ENCODE peak calls at places on chromosomes 6 and 20, in eight cellular contexts. X, C, E, H, R, Y, J and B are unnamed samples.

GRCh38 chr6:129889580-129889979 is 28.5 kb upstream of the TMEM244 start:
- DNase-seq in H (no peak), X (no peak), C (no peak), Y (no peak), J (no peak), E (no peak), R (no peak), B (no peak)

GRCh38 chr6:39852324-39852723 is 60.1 kb downstream of the DAAM2 start:
- DNase-seq in X (no peak), R (no peak), J (no peak), H (no peak), Y (no peak), E (no peak), C (no peak), B (no peak)

GRCh38 chr20:25256226-25256859 is 8.5 kb downstream of the PYGB start:
- DNase-seq in Y (no peak), X (no peak), E (no peak), H (no peak), R (no peak), C (no peak), J (peak), B (no peak)

GRCh38 chr20:48970681-48971370 is 49.3 kb downstream of the ARFGEF2 start:
- DNase-seq in R (no peak), H (no peak), E (no peak), X (no peak), C (no peak), Y (no peak), J (no peak), B (no peak)

GRCh38 chr20:21936720-21937380 is 231.4 kb downstream of the PAX1 start:
- DNase-seq in H (no peak), X (no peak), R (no peak), C (no peak), J (no peak), Y (no peak), E (no peak), B (no peak)

GRCh38 chr20:56411759-56412472 is at the start of gene CASS4:
- DNase-seq in E (no peak), C (peak), H (peak), X (no peak), R (no peak), Y (no peak), J (no peak), B (no peak)

GRCh38 chr20:32068174-32068573 is 16.1 kb downstream of the HCK start:
- DNase-seq in Y (no peak), R (no peak), E (no peak), X (no peak), J (no peak), C (no peak), H (no peak), B (no peak)

GRCh38 chr6:27890351-27891299 is 21.6 kb downstream of the OR2B2 start:
- DNase-seq in R (peak), E (peak), Y (no peak), H (peak), J (no peak), X (peak), C (no peak), B (no peak)

GRCh38 chr6:28424163-28424562 is 19.1 kb downstream of the ZSCAN23 start:
- DNase-seq in C (no peak), Y (no peak), J (no peak), E (no peak), R (no peak), X (no peak), H (no peak), B (no peak)

GRCh38 chr6:166530211-166531045 is 56.0 kb downstream of the RAMACL start:
- DNase-seq in R (peak), E (no peak), X (no peak), H (no peak), C (no peak), J (no peak), Y (no peak), B (no peak)

GRCh38 chr6:163180874-163181541 is 233.5 kb upstream of the QKI start:
- DNase-seq in X (peak), E (no peak), C (peak), R (peak), Y (no peak), H (no peak), J (peak), B (peak)

GRCh38 chr20:35240914-35241293 is 14.4 kb downstream of the MMP24 start:
- DNase-seq in H (no peak), C (no peak), E (no peak), X (no peak), J (no peak), R (no peak), Y (no peak), B (no peak)

GRCh38 chr6:36817864-36818263 is 21.4 kb downstream of the CPNE5 start:
- DNase-seq in E (no peak), X (no peak), Y (no peak), J (no peak), H (no peak), R (no peak), C (no peak), B (no peak)

GRCh38 chr6:32208996-32209395 is 14.9 kb downstream of the NOTCH4 start:
- DNase-seq in X (no peak), J (no peak), E (no peak), R (no peak), H (no peak), C (no peak), Y (no peak), B (no peak)

GRCh38 chr20:24131684-24132083 is 143.1 kb upstream of the GGTLC1 start:
- DNase-seq in H (no peak), C (no peak), Y (no peak), R (no peak), J (no peak), E (no peak), X (no peak), B (no peak)
- H3K27ac ChIP-seq in H (no peak), C (no peak), Y (peak), R (no peak), J (no peak), E (no peak), X (no peak), B (no peak)

DNA sequence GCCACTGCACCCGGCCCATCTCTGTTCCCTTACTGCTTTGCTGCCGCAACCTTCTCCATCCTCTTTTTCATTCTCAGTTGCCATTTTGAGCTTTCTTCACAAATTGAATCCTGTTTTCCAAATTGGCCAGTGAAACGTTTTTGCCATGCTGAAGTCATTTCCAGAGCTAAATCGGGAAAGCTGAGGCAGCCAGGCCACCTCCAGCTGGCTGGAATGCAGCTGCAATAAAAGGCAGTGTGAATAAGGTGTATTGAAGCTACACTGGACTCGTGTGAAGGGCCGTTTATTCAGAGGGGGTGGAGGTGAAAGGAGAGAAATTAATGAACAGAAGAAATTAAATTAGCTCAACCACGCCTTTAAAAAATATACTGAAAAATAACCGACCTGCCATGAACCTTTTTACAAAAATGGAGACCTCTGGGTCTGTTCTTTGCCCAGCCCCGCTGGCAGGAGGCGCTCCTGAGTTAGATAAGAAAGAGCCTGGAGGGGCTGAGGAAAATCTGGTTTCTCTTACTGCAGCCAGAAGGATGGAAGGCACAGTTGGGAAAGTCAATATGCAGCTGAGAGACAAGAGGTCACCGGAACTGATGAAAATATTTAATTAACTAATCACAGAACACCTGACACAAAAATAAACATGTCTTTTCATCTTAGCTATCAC is 283.9 kb downstream of the FOXC1 start:
- DNase-seq in C (no peak), H (no peak), X (no peak), J (peak), E (no peak), R (no peak), Y (no peak), B (no peak)
- TF ChIP-seq CTCF in C (peak), H (no peak), X (no peak), J (peak), E (no peak), R (peak), Y (no peak), B (no peak)

DNA sequence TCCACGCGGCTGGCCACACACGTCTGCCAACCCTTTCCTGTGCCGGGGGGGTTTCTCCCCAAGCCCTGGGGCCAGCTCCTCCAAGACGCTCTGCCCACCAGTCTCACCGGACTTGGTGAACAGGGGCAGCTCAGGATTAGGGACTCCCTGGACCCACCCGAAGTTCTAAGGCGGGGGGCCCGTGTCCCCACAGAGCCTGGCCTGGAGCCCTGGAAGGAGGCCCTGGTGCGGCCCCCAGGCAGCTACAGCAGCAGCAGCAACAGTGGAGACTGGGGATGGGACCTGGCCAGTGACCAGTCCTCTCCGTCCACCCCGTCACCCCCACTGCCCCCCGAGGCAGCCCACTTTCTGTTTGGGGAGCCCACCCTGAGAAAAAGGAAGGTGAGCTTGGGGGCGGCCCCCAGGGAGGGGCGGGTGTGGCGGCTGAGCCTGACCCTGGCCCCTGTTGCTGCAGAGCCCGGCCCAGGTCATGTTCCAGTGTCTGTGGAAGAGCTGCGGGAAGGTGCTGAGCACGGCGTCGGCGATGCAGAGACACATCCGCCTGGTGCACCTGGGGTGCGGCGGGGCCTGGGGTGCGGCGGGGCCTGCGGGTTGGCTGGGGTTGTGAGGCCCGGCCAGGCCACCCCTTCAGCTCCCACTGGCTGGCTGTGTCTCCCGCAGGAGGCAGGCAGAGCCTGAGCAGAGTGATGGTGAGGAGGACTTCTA is 2.3 kb downstream of the SLC2A4RG start:
- DNase-seq in H (no peak), E (peak), X (no peak), Y (peak), R (no peak), C (no peak), J (peak), B (no peak)
- H3K4me3 ChIP-seq in H (peak), E (peak), X (no peak), Y (no peak), R (peak), C (peak), J (peak), B (no peak)

GRCh38 chr6:108650781-108651180 is 90.1 kb downstream of the FOXO3 start:
- DNase-seq in Y (no peak), R (no peak), X (no peak), J (no peak), C (no peak), H (no peak), E (no peak), B (no peak)

GRCh38 chr6:108651287-108651686 is 90.6 kb downstream of the FOXO3 start:
- DNase-seq in H (no peak), E (no peak), J (no peak), Y (no peak), C (no peak), R (no peak), X (no peak), B (no peak)

GRCh38 chr6:108652375-108652774 is 91.7 kb downstream of the FOXO3 start:
- DNase-seq in H (no peak), E (no peak), Y (no peak), J (no peak), C (no peak), X (no peak), R (no peak), B (no peak)

GRCh38 chr6:108651781-108652227 is 91.1 kb downstream of the FOXO3 start:
- DNase-seq in J (peak), X (no peak), E (no peak), Y (no peak), R (no peak), C (no peak), H (no peak), B (no peak)

GRCh38 chr6:108650325-108650724 is 89.6 kb downstream of the FOXO3 start:
- DNase-seq in H (no peak), E (no peak), Y (no peak), X (no peak), J (no peak), C (no peak), R (no peak), B (no peak)
- H3K27ac ChIP-seq in H (no peak), E (peak), Y (no peak), X (peak), J (peak), C (no peak), R (no peak), B (no peak)